ENCODE peak calls at places on chromosome 22, in seven cellular contexts. G is RWPE1, X is PC-3, H is endothelial cell, D is WTC11, P is esophagus squamous epithelium, V is tibial artery. C is an unnamed sample.
A peak's percentile ranks its signal among the peaks of the same experiment; 100 is the strongest.

GRCh38 chr22:29202231-29203192 is 3.2 kb upstream of the EMID1 start:
- DNase-seq in G (no peak), X (peak; percentile 31), H (peak; percentile 35), D (peak; percentile 59), P (no peak), V (no peak), C (no peak)

GRCh38 chr22:31574015-31574670 is 77.8 kb downstream of the SFI1 start:
- DNase-seq in G (no peak), X (no peak), H (no peak), D (no peak), P (no peak), V (no peak), C (no peak)

GRCh38 chr22:43066134-43066533 is 23.1 kb downstream of the TTLL1 start:
- DNase-seq in G (no peak), X (no peak), H (no peak), D (no peak), P (no peak), V (no peak), C (no peak)

GRCh38 chr22:24443668-24444067 is 16.3 kb downstream of the ADORA2A start:
- DNase-seq in G (no peak), X (no peak), H (no peak), D (no peak), P (no peak), V (peak; percentile 3), C (no peak)

GRCh38 chr22:42160830-42161696 is 30.5 kb upstream of the CYP2D6 start:
- DNase-seq in G (peak; percentile 27), X (peak; percentile 28), H (no peak), D (no peak), P (no peak), V (no peak), C (no peak)

GRCh38 chr22:22037740-22038139 is 55.2 kb upstream of the TOP3B start:
- DNase-seq in G (no peak), X (peak; percentile 6), H (no peak), D (no peak), P (no peak), V (no peak), C (no peak)

GRCh38 chr22:33922268-33922667 is 2.0 kb upstream of the LARGE1 start:
- DNase-seq in G (no peak), X (no peak), H (peak; percentile 43), D (peak; percentile 74), P (no peak), V (peak; percentile 69), C (no peak)

GRCh38 chr22:29733362-29734322 is 13.8 kb downstream of the CABP7 start:
- DNase-seq in G (peak; percentile 28), X (no peak), H (no peak), D (no peak), P (no peak), V (no peak), C (no peak)

GRCh38 chr22:49948958-49949913 is 11.3 kb upstream of the PIM3 start:
- DNase-seq in G (no peak), X (peak; percentile 76), H (no peak), D (no peak), P (no peak), V (no peak), C (no peak)

GRCh38 chr22:42937164-42937854 is 77.6 kb downstream of the PACSIN2 start:
- DNase-seq in G (peak; percentile 65), X (peak; percentile 79), H (no peak), D (no peak), P (no peak), V (peak; percentile 89), C (no peak)

GRCh38 chr22:32951081-32951806 is 106.9 kb downstream of the SYN3 start:
- DNase-seq in G (no peak), X (no peak), H (peak; percentile 38), D (peak; percentile 55), P (no peak), V (no peak), C (no peak)

GRCh38 chr22:24146190-24146616 is 35.1 kb upstream of the SUSD2 start:
- DNase-seq in G (no peak), X (peak; percentile 40), H (peak; percentile 44), D (peak; percentile 66), P (no peak), V (peak; percentile 81), C (no peak)

GRCh38 chr22:20526628-20527355 is 19.4 kb downstream of the MED15 start:
- DNase-seq in G (no peak), X (peak; percentile 57), H (no peak), D (no peak), P (no peak), V (no peak), C (no peak)

GRCh38 chr22:31044262-31044861 is 36.8 kb upstream of the SMTN start:
- DNase-seq in G (no peak), X (no peak), H (no peak), D (no peak), P (no peak), V (peak; percentile 92), C (no peak)

GRCh38 chr22:17201285-17201945 is 17.8 kb downstream of the ADA2 start:
- DNase-seq in G (no peak), X (peak; percentile 21), H (no peak), D (no peak), P (no peak), V (no peak), C (no peak)

GRCh38 chr22:30681840-30682239 is 12.8 kb upstream of the OSBP2 start:
- DNase-seq in G (no peak), X (no peak), H (no peak), D (no peak), P (no peak), V (no peak), C (no peak)

GRCh38 chr22:42396621-42397331 is 35.4 kb downstream of the NFAM1 start:
- DNase-seq in G (no peak), X (no peak), H (no peak), D (peak; percentile 41), P (no peak), V (peak; percentile 76), C (no peak)

GRCh38 chr22:42803454-42803853 is 53.6 kb downstream of the ARFGAP3 start:
- DNase-seq in G (no peak), X (no peak), H (no peak), D (no peak), P (no peak), V (peak; percentile 60), C (no peak)

GRCh38 chr22:50656122-50657070 is 16.2 kb upstream of the SHANK3 start:
- DNase-seq in G (peak; percentile 13), X (peak; percentile 73), H (no peak), D (no peak), P (no peak), V (no peak), C (peak; percentile 83)

GRCh38 chr22:43127166-43127908 is 15.9 kb downstream of the MCAT start:
- DNase-seq in G (peak; percentile 67), X (peak; percentile 89), H (no peak), D (no peak), P (no peak), V (no peak), C (no peak)

GRCh38 chr22:26751217-26751616 is 93.8 kb downstream of the MIAT start:
- DNase-seq in G (no peak), X (no peak), H (peak; percentile 71), D (peak; percentile 79), P (no peak), V (no peak), C (no peak)

GRCh38 chr22:26757496-26757895 is 100.1 kb downstream of the MIAT start:
- DNase-seq in G (no peak), X (no peak), H (no peak), D (no peak), P (no peak), V (no peak), C (no peak)

GRCh38 chr22:26748845-26749244 is 91.5 kb downstream of the MIAT start:
- DNase-seq in G (no peak), X (no peak), H (no peak), D (no peak), P (no peak), V (no peak), C (no peak)

GRCh38 chr22:26756675-26757293 is 99.4 kb downstream of the MIAT start:
- DNase-seq in G (peak; percentile 13), X (peak; percentile 37), H (peak; percentile 65), D (peak; percentile 73), P (no peak), V (peak; percentile 74), C (no peak)

GRCh38 chr22:26753125-26753862 is 95.9 kb downstream of the MIAT start:
- DNase-seq in G (no peak), X (no peak), H (no peak), D (no peak), P (no peak), V (no peak), C (no peak)
- TF ChIP-seq CTCF in G (no peak), X (no peak), H (no peak), D (no peak), P (no peak), V (no peak), C (no peak)

GRCh38 chr22:35509451-35509850 is 31.2 kb upstream of the RASD2 start:
- DNase-seq in G (no peak), X (no peak), H (no peak), D (no peak), P (no peak), V (no peak), C (no peak)

GRCh38 chr22:35509960-35510359 is 30.7 kb upstream of the RASD2 start:
- DNase-seq in G (no peak), X (no peak), H (no peak), D (no peak), P (no peak), V (no peak), C (no peak)

GRCh38 chr22:35506259-35506570 is 34.4 kb upstream of the RASD2 start:
- DNase-seq in G (no peak), X (peak; percentile 64), H (no peak), D (no peak), P (no peak), V (no peak), C (no peak)

GRCh38 chr22:35510481-35510934 is 30.1 kb upstream of the RASD2 start:
- DNase-seq in G (no peak), X (no peak), H (no peak), D (no peak), P (no peak), V (no peak), C (no peak)

GRCh38 chr22:35505394-35506258 is 35.0 kb upstream of the RASD2 start:
- DNase-seq in G (no peak), X (no peak), H (no peak), D (no peak), P (no peak), V (no peak), C (no peak)
- TF ChIP-seq CTCF in G (no peak), X (no peak), H (no peak), D (no peak), P (no peak), V (no peak), C (no peak)

GRCh38 chr22:28139993-28140392 is 220.9 kb upstream of the PITPNB start:
- DNase-seq in G (peak; percentile 14), X (peak; percentile 37), H (no peak), D (no peak), P (no peak), V (no peak), C (no peak)
- TF ChIP-seq CTCF in G (no peak), X (no peak), H (no peak), D (no peak), P (no peak), V (no peak), C (no peak)

DNA sequence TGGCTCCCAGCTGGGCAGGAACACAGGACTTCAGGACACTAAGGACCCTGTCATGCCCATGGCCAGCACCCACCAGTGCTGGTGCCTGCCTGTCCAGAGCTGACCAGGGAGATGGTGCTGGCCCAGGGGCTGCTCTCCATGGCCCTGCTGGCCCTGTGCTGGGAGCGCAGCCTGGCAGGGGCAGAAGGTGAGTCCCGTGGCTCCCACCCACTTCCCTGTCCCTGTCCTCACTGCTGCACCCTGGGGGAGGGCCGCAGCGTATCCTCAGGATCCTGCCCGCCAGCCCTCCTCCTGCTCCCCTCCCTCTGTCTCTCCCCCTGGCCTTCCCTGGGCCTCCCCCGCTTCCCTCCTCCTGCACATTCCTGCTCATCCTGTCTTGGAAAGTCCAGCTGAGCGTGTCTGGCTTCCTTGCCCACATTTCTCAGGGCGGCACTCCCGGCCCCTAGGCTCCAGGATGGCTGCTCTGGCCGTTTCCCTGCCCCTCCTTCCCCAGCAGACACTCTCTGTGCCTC is 8.7 kb downstream of the CSF2RB start:
- DNase-seq in G (no peak), X (no peak), H (peak; percentile 37), D (no peak), P (no peak), V (no peak), C (no peak)
- TF ChIP-seq CTCF in G (no peak), X (no peak), H (no peak), D (no peak), P (no peak), V (no peak), C (no peak)